ENCODE peak calls at places on chromosomes 7 and 10, in six cellular contexts. N, J, U, C, A and D are unnamed samples.

GRCh38 chr7:81956520-81956919 is 186.7 kb upstream of the HGF start:
- DNase-seq in J (peak), N (peak), A (peak), U (no peak), C (no peak), D (peak)

GRCh38 chr10:78082636-78083035 is 49.0 kb downstream of the RPS24 start:
- DNase-seq in N (no peak), U (no peak), A (no peak), J (no peak), C (no peak), D (no peak)

GRCh38 chr7:39691821-39692220 is 68.4 kb downstream of the RALA start:
- DNase-seq in A (peak), J (no peak), N (peak), C (no peak), U (no peak), D (no peak)

GRCh38 chr7:69735582-69735981 is 137.3 kb downstream of the AUTS2 start:
- DNase-seq in C (no peak), J (no peak), U (no peak), N (no peak), A (no peak), D (no peak)

GRCh38 chr10:54133201-54133600 is 667.8 kb downstream of the PCDH15 start:
- DNase-seq in A (peak), J (no peak), U (no peak), N (no peak), C (no peak), D (no peak)

GRCh38 chr7:22332481-22332880 is 24.5 kb downstream of the RAPGEF5 start:
- DNase-seq in N (no peak), J (no peak), U (no peak), A (no peak), C (no peak), D (no peak)

GRCh38 chr7:121132940-121133339 is 144.4 kb downstream of the CPED1 start:
- DNase-seq in N (no peak), U (no peak), C (no peak), J (no peak), A (no peak), D (no peak)

GRCh38 chr10:78844956-78845355 is 223.8 kb upstream of the ZMIZ1 start:
- DNase-seq in A (no peak), C (no peak), U (no peak), J (no peak), N (no peak), D (no peak)

GRCh38 chr10:43846187-43846680 is 197.6 kb upstream of the ZNF32 start:
- DNase-seq in U (no peak), N (peak), C (no peak), A (peak), J (no peak), D (no peak)

GRCh38 chr7:24038993-24039392 is 245.0 kb upstream of the NPY start:
- DNase-seq in N (no peak), C (no peak), A (peak), J (no peak), U (no peak), D (no peak)

GRCh38 chr7:33823913-33824312 is 81.4 kb upstream of the BMPER start:
- DNase-seq in A (no peak), J (no peak), N (no peak), C (no peak), U (no peak), D (no peak)

GRCh38 chr7:41003031-41003925 is 699.6 kb downstream of the INHBA start:
- DNase-seq in U (peak), C (peak), J (peak), A (no peak), N (peak), D (peak)

GRCh38 chr10:60291354-60291930 is 98.2 kb downstream of the ANK3 start:
- DNase-seq in J (no peak), A (peak), C (no peak), U (no peak), N (no peak), D (no peak)

GRCh38 chr10:4691776-4692175 is 134.2 kb upstream of the AKR1E2 start:
- DNase-seq in C (no peak), A (peak), U (no peak), J (no peak), N (peak), D (no peak)

GRCh38 chr10:97974108-97974507 is 56.3 kb downstream of the CRTAC1 start:
- DNase-seq in J (no peak), A (no peak), N (no peak), U (no peak), C (no peak), D (no peak)

GRCh38 chr7:151206914-151207313 is 3.4 kb downstream of the H2BK1 start:
- DNase-seq in N (no peak), J (no peak), U (no peak), A (no peak), C (no peak), D (no peak)

GRCh38 chr7:49852619-49853462 is 79.4 kb downstream of the VWC2 start:
- DNase-seq in J (peak), U (peak), A (peak), C (peak), N (peak), D (peak)

GRCh38 chr7:47153076-47153475 is 428.8 kb downstream of the TNS3 start:
- DNase-seq in J (no peak), N (peak), A (peak), C (no peak), U (no peak), D (no peak)

GRCh38 chr7:2082357-2083038 is 150.2 kb downstream of the MAD1L1 start:
- DNase-seq in N (peak), U (no peak), A (peak), J (no peak), C (no peak), D (no peak)

GRCh38 chr10:131461093-131461492 is 149.6 kb upstream of the TCERG1L start:
- DNase-seq in U (no peak), J (no peak), N (no peak), C (no peak), A (no peak), D (no peak)

GRCh38 chr10:61998937-61999336 is 97.4 kb downstream of the ARID5B start:
- DNase-seq in U (no peak), C (no peak), N (no peak), J (no peak), A (no peak), D (no peak)

GRCh38 chr10:79136227-79137005 is 67.7 kb downstream of the ZMIZ1 start:
- DNase-seq in C (no peak), J (no peak), N (no peak), A (peak), U (no peak), D (no peak)

GRCh38 chr10:126387931-126388911 is at the start of gene ADAM12:
- DNase-seq in J (peak), C (peak), A (peak), U (no peak), N (peak), D (peak)

GRCh38 chr10:60573342-60573741 is 183.7 kb upstream of the ANK3 start:
- DNase-seq in J (peak), N (no peak), A (peak), C (no peak), U (no peak), D (no peak)

GRCh38 chr7:133051066-133051465 is 30.8 kb downstream of the CHCHD3 start:
- DNase-seq in J (no peak), A (peak), N (peak), U (no peak), C (no peak), D (no peak)

GRCh38 chr7:21352540-21353387 is 75.1 kb upstream of the SP4 start:
- DNase-seq in A (no peak), J (no peak), N (no peak), U (no peak), C (no peak), D (peak)

GRCh38 chr10:79403441-79404230 is 41.8 kb downstream of the ZCCHC24 start:
- DNase-seq in J (peak), A (peak), C (peak), U (no peak), N (no peak), D (no peak)

GRCh38 chr7:51593638-51594037 is 277.0 kb upstream of the COBL start:
- DNase-seq in J (no peak), U (no peak), N (no peak), C (no peak), A (no peak), D (no peak)

GRCh38 chr7:34430456-34430855 is 227.6 kb upstream of the NPSR1 start:
- DNase-seq in J (no peak), C (no peak), U (no peak), A (peak), N (peak), D (peak)

GRCh38 chr7:3688061-3688460 is 387.0 kb downstream of the SDK1 start:
- DNase-seq in U (no peak), A (no peak), J (no peak), C (no peak), N (no peak), D (no peak)
- H3K14ac ChIP-seq in U (no peak), A (no peak), J (no peak), C (no peak), N (no peak), D (no peak)

DNA sequence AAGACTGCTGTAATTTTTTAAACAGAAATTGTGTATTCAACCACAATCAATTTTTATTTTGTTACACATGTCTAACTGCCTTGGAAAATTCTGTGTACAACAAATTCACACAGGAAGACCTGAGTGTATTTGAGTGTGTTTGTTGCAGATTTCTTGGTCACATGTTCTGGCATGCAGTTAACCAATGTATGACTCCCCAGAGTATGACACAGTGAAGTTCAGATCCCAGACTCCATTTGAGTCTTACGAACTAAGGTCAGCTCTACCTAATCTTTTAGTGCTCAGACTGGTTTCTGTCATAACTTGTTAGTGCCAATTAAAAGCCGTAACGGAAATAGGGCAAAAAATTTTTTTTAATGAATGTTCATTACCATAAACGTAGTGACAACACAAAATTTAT is 5.8 kb downstream of the GNAI1 start:
- DNase-seq in C (no peak), U (no peak), N (no peak), A (no peak), J (no peak), D (no peak)
- H3K14ac ChIP-seq in C (no peak), U (no peak), N (no peak), A (no peak), J (no peak), D (no peak)

DNA sequence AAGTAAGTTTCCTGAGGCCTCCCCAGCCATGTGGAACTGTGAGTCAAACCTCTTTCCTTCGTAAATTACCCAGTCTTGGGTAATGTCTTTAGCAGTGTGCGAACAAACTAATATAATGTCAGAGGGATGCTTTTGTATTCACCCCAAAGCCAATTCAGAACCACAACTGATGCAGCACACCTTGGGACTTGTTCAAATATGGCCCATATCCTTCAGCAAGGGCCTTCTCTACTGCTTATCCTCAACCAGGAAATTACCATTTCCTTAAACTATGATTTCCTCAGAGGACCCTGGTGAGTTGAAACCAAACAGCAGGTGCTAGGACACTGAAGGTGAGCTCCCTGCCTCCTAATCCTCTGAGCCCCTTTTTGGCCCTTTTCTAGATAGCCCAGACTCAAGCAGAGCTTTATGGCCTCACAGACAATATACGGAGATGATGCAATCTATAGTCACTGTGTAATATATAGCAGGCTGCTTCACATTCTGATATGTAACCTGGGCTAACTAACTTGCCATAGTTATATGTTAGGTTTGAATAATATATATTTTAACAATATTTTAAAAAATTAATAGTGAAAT is 15.2 kb downstream of the SRI start:
- DNase-seq in U (no peak), N (no peak), C (no peak), A (no peak), J (no peak), D (no peak)
- H3K14ac ChIP-seq in U (no peak), N (no peak), C (no peak), A (no peak), J (no peak), D (no peak)

DNA sequence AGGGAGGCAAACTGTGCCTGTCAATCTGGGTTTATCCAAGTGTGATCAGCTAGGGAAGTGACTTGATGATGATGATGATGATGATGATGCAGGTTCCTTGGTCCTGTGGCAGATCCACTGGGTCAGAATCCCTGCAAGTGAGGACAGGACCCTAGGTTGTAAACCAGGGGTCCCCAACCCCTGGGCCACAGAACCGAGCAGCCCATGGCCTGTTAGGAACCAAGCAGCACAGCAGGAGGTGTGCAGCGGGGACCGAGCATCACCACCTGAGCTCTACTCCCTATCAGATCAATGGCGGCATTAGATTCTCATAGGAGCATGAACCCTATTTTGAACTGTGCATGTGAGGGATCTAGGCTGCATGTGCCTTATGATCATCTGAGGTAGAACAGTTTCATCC is 144.7 kb upstream of the PDE1C start:
- DNase-seq in U (no peak), N (no peak), C (no peak), A (no peak), J (no peak), D (no peak)
- H3K14ac ChIP-seq in U (no peak), N (no peak), C (no peak), A (no peak), J (no peak), D (no peak)

GRCh38 chr10:114779803-114780609 is 41.6 kb upstream of the FHIP2A start:
- DNase-seq in U (no peak), N (peak), A (peak), J (peak), C (no peak), D (no peak)
- H3K14ac ChIP-seq in U (no peak), N (peak), A (no peak), J (no peak), C (no peak), D (no peak)